ENCODE peak calls at places on chromosome 10, in eight cellular contexts. One of them, this sample, is unnamed.

GRCh38 chr10:112580267-112580666 is 133.3 kb downstream of the VTI1A start:
- DNase-seq in A673: no peak
- DNase-seq in stimulated activated CD8-positive, alpha-beta memory T cell treated with anti-CD3 and anti-CD28 coated beads, Interleukin-4, amount 100 ng/mL, for 24 hours: no peak
- DNase-seq in lower lobe of right lung: no peak
- DNase-seq in CD4-positive, alpha-beta T cell: no peak
- DNase-seq in GOT3: no peak
- DNase-seq in GM23338: no peak
- DNase-seq in GM18507: no peak
- DNase-seq in this sample: no peak

GRCh38 chr10:132961864-132962622 is 19.7 kb upstream of the CFAP46 start:
- DNase-seq in A673: peak; percentile 72
- DNase-seq in stimulated activated CD8-positive, alpha-beta memory T cell treated with anti-CD3 and anti-CD28 coated beads, Interleukin-4, amount 100 ng/mL, for 24 hours: peak; percentile 56
- DNase-seq in lower lobe of right lung: peak; percentile 78
- DNase-seq in CD4-positive, alpha-beta T cell: peak; percentile 33
- DNase-seq in GOT3: no peak
- DNase-seq in GM23338: peak; percentile 96
- DNase-seq in GM18507: peak; percentile 26
- DNase-seq in this sample: peak; percentile 68

GRCh38 chr10:104429834-104430233 is 76.2 kb downstream of the CFAP58 start:
- DNase-seq in A673: no peak
- DNase-seq in stimulated activated CD8-positive, alpha-beta memory T cell treated with anti-CD3 and anti-CD28 coated beads, Interleukin-4, amount 100 ng/mL, for 24 hours: no peak
- DNase-seq in lower lobe of right lung: no peak
- DNase-seq in CD4-positive, alpha-beta T cell: no peak
- DNase-seq in GOT3: no peak
- DNase-seq in GM23338: peak; percentile 51
- DNase-seq in GM18507: no peak
- DNase-seq in this sample: no peak

GRCh38 chr10:128158024-128158795 is 32.0 kb upstream of the MKI67 start:
- DNase-seq in A673: no peak
- DNase-seq in stimulated activated CD8-positive, alpha-beta memory T cell treated with anti-CD3 and anti-CD28 coated beads, Interleukin-4, amount 100 ng/mL, for 24 hours: no peak
- DNase-seq in lower lobe of right lung: no peak
- DNase-seq in CD4-positive, alpha-beta T cell: no peak
- DNase-seq in GOT3: no peak
- DNase-seq in GM23338: no peak
- DNase-seq in GM18507: no peak
- DNase-seq in this sample: no peak

GRCh38 chr10:132848951-132849545 is 63.1 kb upstream of the NKX6-2 start:
- DNase-seq in A673: no peak
- DNase-seq in stimulated activated CD8-positive, alpha-beta memory T cell treated with anti-CD3 and anti-CD28 coated beads, Interleukin-4, amount 100 ng/mL, for 24 hours: no peak
- DNase-seq in lower lobe of right lung: no peak
- DNase-seq in CD4-positive, alpha-beta T cell: no peak
- DNase-seq in GOT3: no peak
- DNase-seq in GM23338: no peak
- DNase-seq in GM18507: no peak
- DNase-seq in this sample: peak; percentile 24

GRCh38 chr10:78312197-78313046 is 278.8 kb downstream of the RPS24 start:
- DNase-seq in A673: no peak
- DNase-seq in stimulated activated CD8-positive, alpha-beta memory T cell treated with anti-CD3 and anti-CD28 coated beads, Interleukin-4, amount 100 ng/mL, for 24 hours: no peak
- DNase-seq in lower lobe of right lung: no peak
- DNase-seq in CD4-positive, alpha-beta T cell: no peak
- DNase-seq in GOT3: no peak
- DNase-seq in GM23338: no peak
- DNase-seq in GM18507: no peak
- DNase-seq in this sample: no peak

GRCh38 chr10:132793871-132794849 is 8.2 kb upstream of the NKX6-2 start:
- DNase-seq in A673: peak; percentile 90
- DNase-seq in stimulated activated CD8-positive, alpha-beta memory T cell treated with anti-CD3 and anti-CD28 coated beads, Interleukin-4, amount 100 ng/mL, for 24 hours: no peak
- DNase-seq in lower lobe of right lung: no peak
- DNase-seq in CD4-positive, alpha-beta T cell: no peak
- DNase-seq in GOT3: no peak
- DNase-seq in GM23338: no peak
- DNase-seq in GM18507: no peak
- DNase-seq in this sample: no peak

GRCh38 chr10:34655286-34656170 is 159.6 kb downstream of the PARD3 start:
- DNase-seq in A673: peak; percentile 80
- DNase-seq in stimulated activated CD8-positive, alpha-beta memory T cell treated with anti-CD3 and anti-CD28 coated beads, Interleukin-4, amount 100 ng/mL, for 24 hours: no peak
- DNase-seq in lower lobe of right lung: no peak
- DNase-seq in CD4-positive, alpha-beta T cell: no peak
- DNase-seq in GOT3: no peak
- DNase-seq in GM23338: peak; percentile 92
- DNase-seq in GM18507: no peak
- DNase-seq in this sample: no peak

GRCh38 chr10:87829986-87830732 is 12.1 kb upstream of the ATAD1 start:
- DNase-seq in A673: no peak
- DNase-seq in stimulated activated CD8-positive, alpha-beta memory T cell treated with anti-CD3 and anti-CD28 coated beads, Interleukin-4, amount 100 ng/mL, for 24 hours: no peak
- DNase-seq in lower lobe of right lung: no peak
- DNase-seq in CD4-positive, alpha-beta T cell: no peak
- DNase-seq in GOT3: no peak
- DNase-seq in GM23338: no peak
- DNase-seq in GM18507: no peak
- DNase-seq in this sample: no peak

GRCh38 chr10:33509231-33509871 is 174.9 kb upstream of the NRP1 start:
- DNase-seq in A673: peak; percentile 45
- DNase-seq in stimulated activated CD8-positive, alpha-beta memory T cell treated with anti-CD3 and anti-CD28 coated beads, Interleukin-4, amount 100 ng/mL, for 24 hours: no peak
- DNase-seq in lower lobe of right lung: peak; percentile 57
- DNase-seq in CD4-positive, alpha-beta T cell: no peak
- DNase-seq in GOT3: peak; percentile 8
- DNase-seq in GM23338: peak; percentile 18
- DNase-seq in GM18507: no peak
- DNase-seq in this sample: peak; percentile 46

GRCh38 chr10:49622426-49623425 is 8.9 kb downstream of the CHAT start:
- DNase-seq in A673: no peak
- DNase-seq in stimulated activated CD8-positive, alpha-beta memory T cell treated with anti-CD3 and anti-CD28 coated beads, Interleukin-4, amount 100 ng/mL, for 24 hours: no peak
- DNase-seq in lower lobe of right lung: no peak
- DNase-seq in CD4-positive, alpha-beta T cell: no peak
- DNase-seq in GOT3: no peak
- DNase-seq in GM23338: no peak
- DNase-seq in GM18507: no peak
- DNase-seq in this sample: no peak

GRCh38 chr10:119516381-119517234 is 25.9 kb downstream of the RGS10 start:
- DNase-seq in A673: peak; percentile 47
- DNase-seq in stimulated activated CD8-positive, alpha-beta memory T cell treated with anti-CD3 and anti-CD28 coated beads, Interleukin-4, amount 100 ng/mL, for 24 hours: peak; percentile 46
- DNase-seq in lower lobe of right lung: peak; percentile 64
- DNase-seq in CD4-positive, alpha-beta T cell: peak; percentile 60
- DNase-seq in GOT3: no peak
- DNase-seq in GM23338: no peak
- DNase-seq in GM18507: peak; percentile 54
- DNase-seq in this sample: no peak

GRCh38 chr10:121753726-121754476 is 155.7 kb upstream of the FGFR2 start:
- DNase-seq in A673: peak; percentile 63
- DNase-seq in stimulated activated CD8-positive, alpha-beta memory T cell treated with anti-CD3 and anti-CD28 coated beads, Interleukin-4, amount 100 ng/mL, for 24 hours: no peak
- DNase-seq in lower lobe of right lung: no peak
- DNase-seq in CD4-positive, alpha-beta T cell: no peak
- DNase-seq in GOT3: no peak
- DNase-seq in GM23338: peak; percentile 43
- DNase-seq in GM18507: peak; percentile 11
- DNase-seq in this sample: no peak

GRCh38 chr10:119658274-119658673 is 7.1 kb downstream of the BAG3 start:
- DNase-seq in A673: peak; percentile 62
- DNase-seq in stimulated activated CD8-positive, alpha-beta memory T cell treated with anti-CD3 and anti-CD28 coated beads, Interleukin-4, amount 100 ng/mL, for 24 hours: no peak
- DNase-seq in lower lobe of right lung: peak; percentile 83
- DNase-seq in CD4-positive, alpha-beta T cell: no peak
- DNase-seq in GOT3: peak; percentile 51
- DNase-seq in GM23338: peak; percentile 37
- DNase-seq in GM18507: no peak
- DNase-seq in this sample: peak; percentile 87

GRCh38 chr10:79237801-79238520 is 109.3 kb upstream of the PPIF start:
- DNase-seq in A673: no peak
- DNase-seq in stimulated activated CD8-positive, alpha-beta memory T cell treated with anti-CD3 and anti-CD28 coated beads, Interleukin-4, amount 100 ng/mL, for 24 hours: no peak
- DNase-seq in lower lobe of right lung: no peak
- DNase-seq in CD4-positive, alpha-beta T cell: no peak
- DNase-seq in GOT3: no peak
- DNase-seq in GM23338: no peak
- DNase-seq in GM18507: no peak
- DNase-seq in this sample: no peak

GRCh38 chr10:111295788-111296187 is 219.0 kb downstream of the ADRA2A start:
- DNase-seq in A673: no peak
- DNase-seq in stimulated activated CD8-positive, alpha-beta memory T cell treated with anti-CD3 and anti-CD28 coated beads, Interleukin-4, amount 100 ng/mL, for 24 hours: no peak
- DNase-seq in lower lobe of right lung: no peak
- DNase-seq in CD4-positive, alpha-beta T cell: no peak
- DNase-seq in GOT3: no peak
- DNase-seq in GM23338: no peak
- DNase-seq in GM18507: no peak
- DNase-seq in this sample: no peak

GRCh38 chr10:34433241-34434076 is 381.6 kb downstream of the PARD3 start:
- DNase-seq in A673: no peak
- DNase-seq in stimulated activated CD8-positive, alpha-beta memory T cell treated with anti-CD3 and anti-CD28 coated beads, Interleukin-4, amount 100 ng/mL, for 24 hours: no peak
- DNase-seq in lower lobe of right lung: no peak
- DNase-seq in CD4-positive, alpha-beta T cell: no peak
- DNase-seq in GOT3: no peak
- DNase-seq in GM23338: no peak
- DNase-seq in GM18507: no peak
- DNase-seq in this sample: no peak

GRCh38 chr10:29370092-29370611 is 81.3 kb downstream of the LYZL1 start:
- DNase-seq in A673: no peak
- DNase-seq in stimulated activated CD8-positive, alpha-beta memory T cell treated with anti-CD3 and anti-CD28 coated beads, Interleukin-4, amount 100 ng/mL, for 24 hours: no peak
- DNase-seq in lower lobe of right lung: no peak
- DNase-seq in CD4-positive, alpha-beta T cell: no peak
- DNase-seq in GOT3: no peak
- DNase-seq in GM23338: no peak
- DNase-seq in GM18507: no peak
- DNase-seq in this sample: no peak

GRCh38 chr10:29586509-29586908 is 48.3 kb downstream of the SVIL start:
- DNase-seq in A673: no peak
- DNase-seq in stimulated activated CD8-positive, alpha-beta memory T cell treated with anti-CD3 and anti-CD28 coated beads, Interleukin-4, amount 100 ng/mL, for 24 hours: no peak
- DNase-seq in lower lobe of right lung: no peak
- DNase-seq in CD4-positive, alpha-beta T cell: no peak
- DNase-seq in GOT3: no peak
- DNase-seq in GM23338: no peak
- DNase-seq in GM18507: no peak
- DNase-seq in this sample: no peak

GRCh38 chr10:74967850-74968620 is 141.6 kb downstream of the KAT6B start:
- DNase-seq in A673: peak; percentile 89
- DNase-seq in stimulated activated CD8-positive, alpha-beta memory T cell treated with anti-CD3 and anti-CD28 coated beads, Interleukin-4, amount 100 ng/mL, for 24 hours: no peak
- DNase-seq in lower lobe of right lung: no peak
- DNase-seq in CD4-positive, alpha-beta T cell: no peak
- DNase-seq in GOT3: no peak
- DNase-seq in GM23338: peak; percentile 17
- DNase-seq in GM18507: no peak
- DNase-seq in this sample: no peak

GRCh38 chr10:58796242-58796641 is 283.6 kb downstream of the BICC1 start:
- DNase-seq in A673: no peak
- DNase-seq in stimulated activated CD8-positive, alpha-beta memory T cell treated with anti-CD3 and anti-CD28 coated beads, Interleukin-4, amount 100 ng/mL, for 24 hours: no peak
- DNase-seq in lower lobe of right lung: no peak
- DNase-seq in CD4-positive, alpha-beta T cell: no peak
- DNase-seq in GOT3: no peak
- DNase-seq in GM23338: peak; percentile 65
- DNase-seq in GM18507: no peak
- DNase-seq in this sample: no peak

GRCh38 chr10:31350891-31351290 is 31.9 kb downstream of the ZEB1 start:
- DNase-seq in A673: no peak
- DNase-seq in stimulated activated CD8-positive, alpha-beta memory T cell treated with anti-CD3 and anti-CD28 coated beads, Interleukin-4, amount 100 ng/mL, for 24 hours: no peak
- DNase-seq in lower lobe of right lung: no peak
- DNase-seq in CD4-positive, alpha-beta T cell: no peak
- DNase-seq in GOT3: no peak
- DNase-seq in GM23338: peak; percentile 14
- DNase-seq in GM18507: no peak
- DNase-seq in this sample: no peak

GRCh38 chr10:118799779-118800178 is 45.0 kb upstream of the CACUL1 start:
- DNase-seq in A673: no peak
- DNase-seq in stimulated activated CD8-positive, alpha-beta memory T cell treated with anti-CD3 and anti-CD28 coated beads, Interleukin-4, amount 100 ng/mL, for 24 hours: no peak
- DNase-seq in lower lobe of right lung: no peak
- DNase-seq in CD4-positive, alpha-beta T cell: no peak
- DNase-seq in GOT3: no peak
- DNase-seq in GM23338: no peak
- DNase-seq in GM18507: no peak
- DNase-seq in this sample: no peak

GRCh38 chr10:60465801-60466200 is 76.1 kb upstream of the ANK3 start:
- DNase-seq in A673: no peak
- DNase-seq in stimulated activated CD8-positive, alpha-beta memory T cell treated with anti-CD3 and anti-CD28 coated beads, Interleukin-4, amount 100 ng/mL, for 24 hours: no peak
- DNase-seq in lower lobe of right lung: no peak
- DNase-seq in CD4-positive, alpha-beta T cell: no peak
- DNase-seq in GOT3: no peak
- DNase-seq in GM23338: no peak
- DNase-seq in GM18507: no peak
- DNase-seq in this sample: no peak

GRCh38 chr10:102132563-102133372 is at the start of gene PPRC1:
- DNase-seq in A673: peak; percentile 100
- DNase-seq in stimulated activated CD8-positive, alpha-beta memory T cell treated with anti-CD3 and anti-CD28 coated beads, Interleukin-4, amount 100 ng/mL, for 24 hours: peak; percentile 93
- DNase-seq in lower lobe of right lung: peak; percentile 100
- DNase-seq in CD4-positive, alpha-beta T cell: peak; percentile 94
- DNase-seq in GOT3: peak; percentile 92
- DNase-seq in GM23338: peak; percentile 99
- DNase-seq in GM18507: peak; percentile 95
- DNase-seq in this sample: peak; percentile 100

GRCh38 chr10:108544500-108545120 is 1378.7 kb downstream of the XPNPEP1 start:
- DNase-seq in A673: peak; percentile 67
- DNase-seq in stimulated activated CD8-positive, alpha-beta memory T cell treated with anti-CD3 and anti-CD28 coated beads, Interleukin-4, amount 100 ng/mL, for 24 hours: peak; percentile 2
- DNase-seq in lower lobe of right lung: peak; percentile 69
- DNase-seq in CD4-positive, alpha-beta T cell: no peak
- DNase-seq in GOT3: no peak
- DNase-seq in GM23338: peak; percentile 80
- DNase-seq in GM18507: peak; percentile 4
- DNase-seq in this sample: peak; percentile 70

GRCh38 chr10:119377905-119378736 is 164.4 kb downstream of the RGS10 start:
- DNase-seq in A673: no peak
- DNase-seq in stimulated activated CD8-positive, alpha-beta memory T cell treated with anti-CD3 and anti-CD28 coated beads, Interleukin-4, amount 100 ng/mL, for 24 hours: no peak
- DNase-seq in lower lobe of right lung: peak; percentile 39
- DNase-seq in CD4-positive, alpha-beta T cell: no peak
- DNase-seq in GOT3: no peak
- DNase-seq in GM23338: no peak
- DNase-seq in GM18507: no peak
- DNase-seq in this sample: peak; percentile 74

GRCh38 chr10:79286318-79286951 is 60.8 kb upstream of the PPIF start:
- DNase-seq in A673: peak; percentile 80
- DNase-seq in stimulated activated CD8-positive, alpha-beta memory T cell treated with anti-CD3 and anti-CD28 coated beads, Interleukin-4, amount 100 ng/mL, for 24 hours: peak; percentile 82
- DNase-seq in lower lobe of right lung: peak; percentile 92
- DNase-seq in CD4-positive, alpha-beta T cell: peak; percentile 43
- DNase-seq in GOT3: no peak
- DNase-seq in GM23338: no peak
- DNase-seq in GM18507: peak; percentile 89
- DNase-seq in this sample: peak; percentile 90

GRCh38 chr10:59181668-59182067 is 5.2 kb downstream of the PHYHIPL start:
- DNase-seq in A673: peak; percentile 58
- DNase-seq in stimulated activated CD8-positive, alpha-beta memory T cell treated with anti-CD3 and anti-CD28 coated beads, Interleukin-4, amount 100 ng/mL, for 24 hours: no peak
- DNase-seq in lower lobe of right lung: no peak
- DNase-seq in CD4-positive, alpha-beta T cell: no peak
- DNase-seq in GOT3: no peak
- DNase-seq in GM23338: peak; percentile 78
- DNase-seq in GM18507: no peak
- DNase-seq in this sample: no peak

GRCh38 chr10:99395750-99396445 is 34.5 kb downstream of the GOT1 start:
- DNase-seq in A673: no peak
- DNase-seq in stimulated activated CD8-positive, alpha-beta memory T cell treated with anti-CD3 and anti-CD28 coated beads, Interleukin-4, amount 100 ng/mL, for 24 hours: no peak
- DNase-seq in lower lobe of right lung: no peak
- DNase-seq in CD4-positive, alpha-beta T cell: no peak
- DNase-seq in GOT3: no peak
- DNase-seq in GM23338: no peak
- DNase-seq in GM18507: no peak
- DNase-seq in this sample: no peak

GRCh38 chr10:8054498-8055407 is at the start of gene GATA3:
- DNase-seq in A673: peak; percentile 84
- DNase-seq in stimulated activated CD8-positive, alpha-beta memory T cell treated with anti-CD3 and anti-CD28 coated beads, Interleukin-4, amount 100 ng/mL, for 24 hours: peak; percentile 76
- DNase-seq in lower lobe of right lung: peak; percentile 78
- DNase-seq in CD4-positive, alpha-beta T cell: peak; percentile 77
- DNase-seq in GOT3: no peak
- DNase-seq in GM23338: peak; percentile 87
- DNase-seq in GM18507: no peak
- DNase-seq in this sample: peak; percentile 85

GRCh38 chr10:3372284-3372683 is 199.7 kb upstream of the PITRM1 start:
- DNase-seq in A673: no peak
- DNase-seq in stimulated activated CD8-positive, alpha-beta memory T cell treated with anti-CD3 and anti-CD28 coated beads, Interleukin-4, amount 100 ng/mL, for 24 hours: no peak
- DNase-seq in lower lobe of right lung: no peak
- DNase-seq in CD4-positive, alpha-beta T cell: no peak
- DNase-seq in GOT3: no peak
- DNase-seq in GM23338: no peak
- DNase-seq in GM18507: no peak
- DNase-seq in this sample: no peak

GRCh38 chr10:92591550-92592140 is 1.3 kb upstream of the KIF11 start:
- DNase-seq in A673: peak; percentile 95
- DNase-seq in stimulated activated CD8-positive, alpha-beta memory T cell treated with anti-CD3 and anti-CD28 coated beads, Interleukin-4, amount 100 ng/mL, for 24 hours: peak; percentile 80
- DNase-seq in lower lobe of right lung: peak; percentile 96
- DNase-seq in CD4-positive, alpha-beta T cell: peak; percentile 81
- DNase-seq in GOT3: peak; percentile 71
- DNase-seq in GM23338: peak; percentile 96
- DNase-seq in GM18507: peak; percentile 68
- DNase-seq in this sample: peak; percentile 97

GRCh38 chr10:49631975-49632374 is 18.1 kb downstream of the CHAT start:
- DNase-seq in A673: no peak
- DNase-seq in stimulated activated CD8-positive, alpha-beta memory T cell treated with anti-CD3 and anti-CD28 coated beads, Interleukin-4, amount 100 ng/mL, for 24 hours: no peak
- DNase-seq in lower lobe of right lung: peak; percentile 20
- DNase-seq in CD4-positive, alpha-beta T cell: no peak
- DNase-seq in GOT3: no peak
- DNase-seq in GM23338: no peak
- DNase-seq in GM18507: no peak
- DNase-seq in this sample: no peak